ENCODE peak calls at places on chromosome 16, in nine cellular contexts. D is AG04450; W is effector memory CD4-positive, alpha-beta T cell; C is ovary; N is brain microvascular endothelial cell; P is Caco-2; M is heart left ventricle; F is astrocyte; K is HCT116. R is an unnamed sample.

GRCh38 chr16:68324780-68325357 is 14.1 kb downstream of the PRMT7 start:
- DNase-seq in D (no peak), W (no peak), C (no peak), N (no peak), P (no peak), M (no peak), F (no peak), K (no peak), R (peak; percentile 27)

GRCh38 chr16:66952430-66953139 is 8.5 kb upstream of the CES3 start:
- DNase-seq in D (no peak), W (no peak), C (no peak), N (no peak), P (no peak), M (no peak), F (no peak), K (no peak), R (no peak)

GRCh38 chr16:57390635-57391307 is 13.8 kb upstream of the CCL17 start:
- DNase-seq in D (no peak), W (no peak), C (no peak), N (no peak), P (no peak), M (no peak), F (no peak), K (no peak), R (no peak)

GRCh38 chr16:12087901-12088364 is 111.4 kb downstream of the SNX29 start:
- DNase-seq in D (no peak), W (no peak), C (peak; percentile 13), N (no peak), P (peak; percentile 38), M (no peak), F (no peak), K (no peak), R (no peak)

GRCh38 chr16:50213939-50214519 is 52.3 kb upstream of the ADCY7 start:
- DNase-seq in D (no peak), W (no peak), C (no peak), N (peak; percentile 37), P (peak; percentile 69), M (no peak), F (no peak), K (peak; percentile 36), R (no peak)

GRCh38 chr16:84421938-84422220 is 53.5 kb downstream of the ATP2C2 start:
- DNase-seq in D (no peak), W (no peak), C (no peak), N (no peak), P (no peak), M (no peak), F (no peak), K (no peak), R (no peak)

GRCh38 chr16:46730126-46730525 is 18.0 kb downstream of the MYLK3 start:
- DNase-seq in D (no peak), W (no peak), C (no peak), N (no peak), P (no peak), M (no peak), F (no peak), K (no peak), R (peak; percentile 29)

GRCh38 chr16:49658491-49658890 is 197.4 kb downstream of the ZNF423 start:
- DNase-seq in D (no peak), W (no peak), C (no peak), N (no peak), P (no peak), M (peak; percentile 36), F (no peak), K (no peak), R (no peak)

GRCh38 chr16:82263456-82264159 is 93.6 kb upstream of the MPHOSPH6 start:
- DNase-seq in D (peak; percentile 2), W (peak; percentile 6), C (peak; percentile 25), N (peak; percentile 32), P (peak; percentile 73), M (no peak), F (peak; percentile 20), K (peak; percentile 53), R (peak; percentile 57)

GRCh38 chr16:25575363-25575762 is 116.4 kb upstream of the HS3ST4 start:
- DNase-seq in D (no peak), W (no peak), C (no peak), N (no peak), P (no peak), M (no peak), F (no peak), K (no peak), R (no peak)

GRCh38 chr16:4556112-4556511 is at the start of gene C16orf96:
- DNase-seq in D (no peak), W (no peak), C (no peak), N (peak; percentile 16), P (no peak), M (no peak), F (no peak), K (no peak), R (no peak)

GRCh38 chr16:70695351-70696070 is 9.7 kb upstream of the MTSS2 start:
- DNase-seq in D (no peak), W (no peak), C (no peak), N (no peak), P (no peak), M (peak; percentile 80), F (peak; percentile 20), K (no peak), R (no peak)

GRCh38 chr16:21084631-21085235 is 65.9 kb downstream of the DNAH3 start:
- DNase-seq in D (no peak), W (no peak), C (no peak), N (no peak), P (no peak), M (no peak), F (no peak), K (no peak), R (no peak)

GRCh38 chr16:19935696-19936095 is 51.0 kb upstream of the GPRC5B start:
- DNase-seq in D (no peak), W (no peak), C (no peak), N (no peak), P (no peak), M (no peak), F (no peak), K (no peak), R (no peak)

GRCh38 chr16:84970447-84971127 is 40.7 kb downstream of the ZDHHC7 start:
- DNase-seq in D (peak; percentile 64), W (peak; percentile 58), C (peak; percentile 85), N (peak; percentile 63), P (peak; percentile 86), M (peak; percentile 90), F (peak; percentile 51), K (peak; percentile 77), R (peak; percentile 86)

GRCh38 chr16:31010539-31010938 is at the start of gene STX1B:
- DNase-seq in D (no peak), W (peak; percentile 19), C (no peak), N (no peak), P (no peak), M (no peak), F (no peak), K (no peak), R (no peak)

GRCh38 chr16:31008154-31008950 is 2.1 kb downstream of the STX1B start:
- DNase-seq in D (peak; percentile 41), W (no peak), C (no peak), N (peak; percentile 78), P (no peak), M (no peak), F (peak; percentile 89), K (no peak), R (no peak)

GRCh38 chr16:31009894-31010293 is 544 bp downstream of the STX1B start:
- DNase-seq in D (no peak), W (no peak), C (no peak), N (no peak), P (no peak), M (no peak), F (no peak), K (no peak), R (no peak)

GRCh38 chr16:31007684-31008083 is 2.8 kb downstream of the STX1B start:
- DNase-seq in D (no peak), W (no peak), C (no peak), N (no peak), P (no peak), M (no peak), F (no peak), K (no peak), R (no peak)

GRCh38 chr16:31009120-31009519 is 1.3 kb downstream of the STX1B start:
- DNase-seq in D (no peak), W (no peak), C (no peak), N (no peak), P (no peak), M (no peak), F (no peak), K (no peak), R (no peak)
- H3K4me3 ChIP-seq in D (peak overlapping the region; percentile 64), W (no peak overlapping the region), C (no peak overlapping the region), N (no peak overlapping the region), P (no peak overlapping the region), M (no peak overlapping the region), F (peak overlapping the region; percentile 72), K (no peak overlapping the region), R (no peak overlapping the region)

GRCh38 chr16:75916431-75916830 is 190.1 kb upstream of the CPHXL start:
- DNase-seq in D (no peak), W (no peak), C (no peak), N (no peak), P (no peak), M (no peak), F (no peak), K (no peak), R (no peak)
- H3K27me3 ChIP-seq in D (no peaks in the 10 kb centered on the region), W (no peaks in the 10 kb centered on the region), C (no peaks in the 10 kb centered on the region), N (no peaks in the 10 kb centered on the region), P (no peaks in the 10 kb centered on the region), M (no peaks in the 10 kb centered on the region), F (no peaks in the 10 kb centered on the region), K (peaks cover 11% of the 10 kb centered on the region), R (no peaks in the 10 kb centered on the region)

DNA sequence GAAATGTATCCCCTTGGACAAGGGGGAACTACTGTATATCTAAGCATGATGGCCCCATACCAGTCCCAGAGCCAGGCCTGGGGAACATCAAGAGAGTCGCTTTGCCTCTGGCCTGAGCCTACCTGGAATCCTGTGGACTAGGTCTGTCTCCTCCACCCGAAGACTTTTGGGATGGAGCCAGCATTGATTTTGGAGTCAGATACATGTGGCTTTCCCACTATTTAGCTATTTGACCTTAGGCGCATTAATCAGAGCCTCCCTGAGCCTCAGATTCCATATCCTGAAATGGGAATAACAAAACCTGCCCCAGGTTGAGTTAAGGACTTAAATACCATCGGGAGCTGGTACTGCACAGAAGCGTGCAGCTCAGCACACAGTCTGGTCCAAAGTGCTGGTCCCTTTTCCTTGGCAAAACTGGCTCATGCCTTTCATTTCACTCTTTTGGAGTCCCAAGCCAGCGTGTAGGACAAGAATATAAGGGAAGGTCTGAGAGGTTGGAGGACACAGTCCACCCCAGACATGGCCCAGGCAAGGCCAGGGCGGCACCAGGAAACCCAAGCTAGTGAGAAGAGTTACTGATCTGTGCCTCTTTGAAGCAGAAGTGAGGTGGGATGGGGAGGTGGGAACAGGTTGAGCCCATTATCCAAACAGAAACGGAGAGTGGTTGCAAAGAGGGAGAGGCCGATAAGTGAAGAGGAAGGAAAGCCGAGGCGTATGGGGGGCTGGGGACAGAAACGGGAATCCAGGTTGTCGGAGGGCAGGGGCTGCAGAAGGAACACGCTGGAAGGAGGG is 993 bp downstream of the FA2H start:
- DNase-seq in D (no peak), W (no peak), C (no peak), N (no peak), P (no peak), M (no peak), F (no peak), K (no peak), R (no peak)
- H3K4me3 ChIP-seq in D (no peak overlapping the region), W (no peak overlapping the region), C (no peak overlapping the region), N (no peak overlapping the region), P (peak overlapping the region; percentile 82), M (peak overlapping the region; percentile 38), F (no peak overlapping the region), K (peak overlapping the region; percentile 56), R (no peak overlapping the region)

DNA sequence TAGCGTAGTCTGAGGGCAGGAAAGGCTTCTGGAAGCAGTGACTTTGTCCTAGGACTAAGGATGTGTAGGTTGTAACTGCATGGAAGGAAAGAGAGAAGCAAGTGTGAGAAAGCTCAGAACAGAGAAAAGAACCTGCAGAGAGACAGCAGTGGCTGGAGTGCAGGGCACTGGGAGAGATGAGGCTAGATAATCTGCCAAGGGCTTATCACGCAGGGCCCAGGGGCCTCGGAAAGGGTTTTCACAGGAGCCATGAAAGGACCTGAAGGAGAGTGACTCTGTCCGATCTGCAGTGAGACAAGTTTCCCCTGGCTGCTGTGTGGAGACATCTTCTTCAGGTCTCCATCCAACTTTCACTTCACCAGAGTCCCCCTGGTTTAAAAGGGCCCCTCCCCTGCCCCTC is 7.1 kb upstream of the SRCAP start:
- DNase-seq in D (no peak), W (no peak), C (no peak), N (no peak), P (no peak), M (peak; percentile 9), F (no peak), K (no peak), R (no peak)
- H3K27me3 ChIP-seq in D (peaks cover 2% of the 10 kb centered on the region), W (no peaks in the 10 kb centered on the region), C (no peaks in the 10 kb centered on the region), N (no peaks in the 10 kb centered on the region), P (no peaks in the 10 kb centered on the region), M (no peaks in the 10 kb centered on the region), F (no peaks in the 10 kb centered on the region), K (no peaks in the 10 kb centered on the region), R (no peaks in the 10 kb centered on the region)